ENCODE peak calls at places on chromosomes 1 and 21, in six cellular contexts. W, K, G, E, D and V are unnamed samples.

GRCh38 chr1:61152706-61153105 is 70.3 kb downstream of the NFIA start:
- DNase-seq in E (no peak), K (no peak), W (no peak), G (no peak), D (no peak), V (no peak)

GRCh38 chr21:36166705-36167104 is 10.1 kb downstream of the DOP1B start:
- DNase-seq in E (no peak), G (no peak), D (no peak), W (peak; percentile 60), K (no peak), V (peak; percentile 26)

GRCh38 chr1:10724052-10724494 is 72.4 kb downstream of the CASZ1 start:
- DNase-seq in K (no peak), G (peak; percentile 26), E (no peak), W (no peak), D (no peak), V (no peak)

GRCh38 chr1:185568155-185569123 is 165.8 kb upstream of the HMCN1 start:
- DNase-seq in G (no peak), D (no peak), W (no peak), E (no peak), K (no peak), V (no peak)

GRCh38 chr1:46517010-46517600 is 27.5 kb downstream of the DMBX1 start:
- DNase-seq in D (peak; percentile 54), W (peak; percentile 86), E (peak; percentile 74), K (no peak), G (no peak), V (peak; percentile 93)

GRCh38 chr1:101592861-101593260 is 356.0 kb downstream of the S1PR1 start:
- DNase-seq in W (no peak), E (no peak), D (no peak), G (peak; percentile 1), K (no peak), V (no peak)

GRCh38 chr1:213120961-213121360 is 69.9 kb downstream of the RPS6KC1 start:
- DNase-seq in D (no peak), E (no peak), G (no peak), K (no peak), W (no peak), V (no peak)

GRCh38 chr1:153649137-153649866 is 9.2 kb upstream of the SNAPIN start:
- DNase-seq in G (no peak), E (no peak), D (no peak), W (no peak), K (no peak), V (no peak)

GRCh38 chr21:43317254-43317748 is 109.6 kb downstream of the SIK1 start:
- DNase-seq in D (no peak), K (no peak), G (no peak), E (no peak), W (no peak), V (no peak)

GRCh38 chr21:32184059-32184458 is 94.8 kb downstream of the MIS18A start:
- DNase-seq in K (no peak), G (no peak), W (peak; percentile 79), E (no peak), D (no peak), V (no peak)

GRCh38 chr21:32185103-32185502 is 93.7 kb downstream of the MIS18A start:
- DNase-seq in K (no peak), G (no peak), W (no peak), D (no peak), E (no peak), V (no peak)

GRCh38 chr21:32184485-32184884 is 94.4 kb downstream of the MIS18A start:
- DNase-seq in W (peak; percentile 86), G (no peak), E (no peak), K (no peak), D (no peak), V (peak; percentile 35)

GRCh38 chr21:32185726-32186125 is 93.1 kb downstream of the MIS18A start:
- DNase-seq in D (no peak), W (no peak), G (no peak), E (no peak), K (no peak), V (no peak)

DNA sequence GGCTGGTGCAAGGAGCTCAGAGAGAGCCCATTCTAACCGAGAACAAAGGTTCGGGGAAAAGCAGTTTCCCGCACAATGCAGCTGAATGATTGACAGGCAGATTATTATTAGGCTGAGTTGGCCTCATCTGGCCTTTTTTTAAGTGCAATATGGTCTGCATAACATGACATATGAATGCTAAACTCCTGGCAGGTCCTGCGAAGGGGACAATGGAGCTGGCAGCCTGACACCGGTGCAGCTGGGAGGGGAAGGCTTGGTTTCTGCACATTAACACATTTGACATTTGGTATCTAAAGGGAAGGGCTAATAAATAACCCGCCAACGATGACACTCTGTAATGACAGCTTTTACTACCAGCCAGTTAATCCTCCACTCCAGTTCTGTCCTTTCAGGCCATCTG is 92.0 kb downstream of the MIS18A start:
- DNase-seq in E (no peak), G (no peak), K (no peak), W (no peak), D (no peak), V (no peak)
- H2BK15ac ChIP-seq in E (no peak overlapping the region), G (no peak overlapping the region), K (no peak overlapping the region), W (no peak overlapping the region), D (no peak overlapping the region), V (no peak overlapping the region)

DNA sequence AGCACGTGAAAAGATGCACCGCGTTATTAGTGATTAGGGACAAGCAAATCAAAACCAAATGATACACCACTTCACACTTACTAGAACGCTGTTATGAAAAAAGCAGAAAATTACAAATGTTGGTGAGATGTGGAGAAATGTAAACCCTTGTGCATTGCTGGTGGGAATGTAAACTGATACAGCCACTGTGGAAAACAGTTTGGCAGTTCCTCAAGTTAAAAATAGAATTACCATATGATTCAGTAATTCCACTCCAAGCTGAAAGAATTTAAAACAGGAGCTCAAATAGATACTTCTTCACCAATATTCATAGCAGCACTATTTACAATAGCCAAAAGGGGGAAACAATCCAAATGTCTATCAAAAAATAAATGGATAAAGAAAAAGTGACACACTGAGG is 10.3 kb upstream of the EVI5 start:
- DNase-seq in D (no peak), E (no peak), W (no peak), K (peak; percentile 61), G (peak; percentile 87), V (no peak)
- H2BK120ac ChIP-seq in D (no peak overlapping the region), E (no peak overlapping the region), W (no peak overlapping the region), K (no peak overlapping the region), G (peak overlapping the region; percentile 79), V (no peak overlapping the region)

GRCh38 chr1:29811727-29812396 is 575.5 kb downstream of the PTPRU start:
- DNase-seq in W (no peak), K (no peak), E (no peak), D (no peak), G (no peak), V (no peak)
- H2BK15ac ChIP-seq in W (no peak overlapping the region), K (no peak overlapping the region), E (no peak overlapping the region), D (no peak overlapping the region), G (no peak overlapping the region), V (no peak overlapping the region)

DNA sequence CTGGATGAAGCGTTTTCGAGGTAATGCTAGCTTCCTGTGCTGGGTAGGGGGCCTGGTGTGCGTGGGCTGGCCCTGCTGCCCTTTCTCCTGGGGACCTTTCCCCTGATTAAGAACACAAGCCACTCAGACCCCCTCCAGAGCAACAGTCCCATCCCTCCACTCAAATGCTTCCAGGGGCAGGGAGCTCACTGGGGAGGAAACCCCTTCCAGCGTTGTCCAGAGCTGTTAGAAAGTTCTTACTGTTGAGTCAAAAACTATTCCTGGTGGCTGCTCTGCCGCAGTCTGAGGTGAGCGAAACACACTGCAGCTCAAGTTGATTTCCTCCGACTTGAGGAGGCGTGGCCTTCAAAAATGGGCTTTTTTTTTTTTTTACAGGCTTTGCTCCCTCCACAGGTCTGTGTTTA is 21.8 kb downstream of the LDLRAP1 start:
- DNase-seq in G (peak; percentile 47), W (no peak), K (no peak), E (no peak), D (no peak), V (no peak)
- H2BK120ac ChIP-seq in G (no peak overlapping the region), W (no peak overlapping the region), K (no peak overlapping the region), E (no peak overlapping the region), D (no peak overlapping the region), V (no peak overlapping the region)